ENCODE peak calls at places on chromosomes 1 and 21, in nine cellular contexts. Z, R, O, B, X, J, U, E and W are unnamed samples.

GRCh38 chr1:93804412-93804811 is 74.6 kb downstream of the DNTTIP2 start:
- DNase-seq in Z (no peak), R (no peak), O (no peak), B (no peak), X (peak; percentile 64), J (peak; percentile 95), U (peak; percentile 82), E (no peak), W (peak; percentile 78)

GRCh38 chr1:243264718-243265117 is 8.9 kb downstream of the SDCCAG8 start:
- DNase-seq in Z (no peak), R (no peak), O (no peak), B (no peak), X (peak; percentile 5), J (peak; percentile 64), U (peak; percentile 49), E (no peak), W (no peak)

GRCh38 chr21:31161157-31161556 is 122.9 kb upstream of the KRTAP19-8 start:
- DNase-seq in Z (no peak), R (no peak), O (peak; percentile 16), B (no peak), X (no peak), J (no peak), U (peak; percentile 71), E (no peak), W (no peak)

GRCh38 chr21:46597031-46597430 is 7.9 kb downstream of the S100B start:
- DNase-seq in Z (no peak), R (no peak), O (no peak), B (peak; percentile 23), X (no peak), J (no peak), U (no peak), E (no peak), W (no peak)

GRCh38 chr1:7899741-7900140 is 40.9 kb downstream of the TNFRSF9 start:
- DNase-seq in Z (no peak), R (no peak), O (no peak), B (no peak), X (no peak), J (peak; percentile 55), U (peak; percentile 52), E (no peak), W (no peak)

GRCh38 chr1:207867136-207868081 is 43.5 kb downstream of the CD34 start:
- DNase-seq in Z (no peak), R (no peak), O (no peak), B (peak; percentile 44), X (no peak), J (no peak), U (peak; percentile 12), E (no peak), W (no peak)

GRCh38 chr21:35410656-35411055 is 361.6 kb upstream of the RUNX1 start:
- DNase-seq in Z (no peak), R (no peak), O (no peak), B (no peak), X (no peak), J (no peak), U (no peak), E (no peak), W (no peak)

GRCh38 chr1:160996195-160996594 is 24.8 kb downstream of the F11R start:
- DNase-seq in Z (no peak), R (peak; percentile 92), O (no peak), B (no peak), X (peak; percentile 76), J (peak; percentile 92), U (peak; percentile 96), E (no peak), W (no peak)

GRCh38 chr1:31831397-31832378 is 15.9 kb upstream of the SPOCD1 start:
- DNase-seq in Z (no peak), R (no peak), O (no peak), B (no peak), X (no peak), J (peak; percentile 23), U (peak; percentile 54), E (no peak), W (no peak)

GRCh38 chr1:93798301-93798700 is 80.7 kb downstream of the DNTTIP2 start:
- DNase-seq in Z (no peak), R (no peak), O (no peak), B (no peak), X (peak; percentile 15), J (peak; percentile 98), U (no peak), E (no peak), W (peak; percentile 87)

GRCh38 chr1:160830321-160831153 is 32.1 kb downstream of the CD244 start:
- DNase-seq in Z (peak; percentile 56), R (peak; percentile 53), O (peak; percentile 62), B (peak; percentile 60), X (peak; percentile 73), J (peak; percentile 93), U (peak; percentile 46), E (peak; percentile 89), W (no peak)

GRCh38 chr1:17002524-17002902 is 9.2 kb downstream of the ATP13A2 start:
- DNase-seq in Z (no peak), R (no peak), O (no peak), B (no peak), X (no peak), J (no peak), U (no peak), E (no peak), W (no peak)

GRCh38 chr1:17007121-17007520 is 4.6 kb downstream of the ATP13A2 start:
- DNase-seq in Z (no peak), R (no peak), O (no peak), B (no peak), X (no peak), J (no peak), U (no peak), E (no peak), W (no peak)

GRCh38 chr1:17005365-17005740 is 6.4 kb downstream of the ATP13A2 start:
- DNase-seq in Z (no peak), R (no peak), O (no peak), B (no peak), X (no peak), J (no peak), U (no peak), E (no peak), W (no peak)

GRCh38 chr1:17001760-17002523 is 9.8 kb downstream of the ATP13A2 start:
- DNase-seq in Z (no peak), R (no peak), O (no peak), B (no peak), X (no peak), J (no peak), U (no peak), E (no peak), W (no peak)

GRCh38 chr1:17004466-17005364 is 7.0 kb downstream of the ATP13A2 start:
- DNase-seq in Z (no peak), R (no peak), O (no peak), B (peak; percentile 32), X (no peak), J (no peak), U (no peak), E (no peak), W (no peak)
- TF ChIP-seq CTCF in Z (no peak), R (peak; percentile 14), O (no peak), B (no peak), X (peak; percentile 14), J (peak; percentile 39), U (no peak), E (no peak), W (no peak)

DNA sequence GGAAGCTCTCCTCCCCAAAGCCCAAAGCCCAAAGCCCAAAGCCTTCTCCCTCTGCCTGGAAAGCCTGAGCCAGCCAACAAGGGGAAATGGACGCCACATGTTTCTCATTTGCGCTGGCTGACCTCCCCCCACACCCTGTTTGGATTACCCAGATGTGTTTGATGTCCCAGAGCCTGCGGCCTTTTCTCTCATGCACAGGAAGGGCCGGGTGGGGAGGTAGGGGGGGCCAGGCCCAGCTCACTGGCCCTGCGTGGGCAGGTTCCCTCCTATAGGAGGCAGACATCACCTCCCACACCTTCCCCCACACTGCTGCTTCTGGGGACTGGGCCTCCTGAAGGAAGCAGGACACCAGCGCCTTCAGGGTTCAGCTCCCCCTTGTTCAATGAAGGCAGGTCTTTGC is 116.3 kb downstream of the NAV1 start:
- DNase-seq in Z (no peak), R (no peak), O (no peak), B (no peak), X (no peak), J (no peak), U (no peak), E (no peak), W (peak; percentile 89)
- TF ChIP-seq CTCF in Z (no peak), R (no peak), O (no peak), B (no peak), X (no peak), J (no peak), U (no peak), E (no peak), W (peak; percentile 45)

GRCh38 chr1:3452866-3453175 is 1.6 kb upstream of the ARHGEF16 start:
- DNase-seq in Z (no peak), R (no peak), O (no peak), B (no peak), X (no peak), J (no peak), U (no peak), E (no peak), W (no peak)

GRCh38 chr1:3453203-3453761 is 1.2 kb upstream of the ARHGEF16 start:
- DNase-seq in Z (peak; percentile 73), R (peak; percentile 68), O (peak; percentile 92), B (peak; percentile 93), X (peak; percentile 68), J (peak; percentile 90), U (peak; percentile 56), E (peak; percentile 91), W (peak; percentile 18)

GRCh38 chr1:3455630-3456448 is 1.4 kb downstream of the ARHGEF16 start:
- DNase-seq in Z (no peak), R (no peak), O (no peak), B (no peak), X (no peak), J (no peak), U (no peak), E (no peak), W (no peak)

GRCh38 chr1:3454811-3455618 is 550 bp downstream of the ARHGEF16 start:
- DNase-seq in Z (no peak), R (no peak), O (peak; percentile 68), B (no peak), X (no peak), J (peak; percentile 43), U (no peak), E (peak; percentile 67), W (no peak)

GRCh38 chr1:3453891-3454810 is at the start of gene ARHGEF16:
- DNase-seq in Z (no peak), R (peak; percentile 66), O (peak; percentile 70), B (no peak), X (peak; percentile 67), J (peak; percentile 91), U (peak; percentile 65), E (peak; percentile 78), W (no peak)
- TF ChIP-seq CTCF in Z (no peak), R (peak; percentile 42), O (peak; percentile 70), B (no peak), X (peak; percentile 37), J (peak; percentile 68), U (peak; percentile 45), E (no peak), W (no peak)

GRCh38 chr21:26881504-26882228 is 36.5 kb upstream of the ADAMTS1 start:
- DNase-seq in Z (no peak), R (no peak), O (no peak), B (no peak), X (peak; percentile 1), J (peak; percentile 39), U (no peak), E (no peak), W (no peak)
- TF ChIP-seq CTCF in Z (no peak), R (no peak), O (peak; percentile 59), B (no peak), X (no peak), J (peak; percentile 60), U (no peak), E (peak; percentile 72), W (no peak)